ENCODE peak calls at places on chromosome 10, in ten cellular contexts. Y, P, F, R, I, A, W, L, S and H are unnamed samples.

GRCh38 chr10:6178581-6178980 is 24.2 kb upstream of the PFKFB3 start:
- DNase-seq in Y (no peak), P (no peak), F (no peak), R (no peak), I (no peak), A (no peak), W (no peak), L (no peak), S (no peak), H (no peak)

GRCh38 chr10:51389415-51390342 is 309.7 kb downstream of the CSTF2T start:
- DNase-seq in Y (no peak), P (peak), F (peak), R (peak), I (peak), A (peak), W (peak), L (peak), S (peak), H (no peak)

GRCh38 chr10:124928084-124928483 is 13.8 kb upstream of the ZRANB1 start:
- DNase-seq in Y (no peak), P (no peak), F (no peak), R (no peak), I (no peak), A (no peak), W (no peak), L (no peak), S (no peak), H (no peak)

GRCh38 chr10:92567952-92568600 is 5.8 kb downstream of the IDE start:
- DNase-seq in Y (no peak), P (peak), F (no peak), R (peak), I (no peak), A (no peak), W (peak), L (no peak), S (no peak), H (no peak)

GRCh38 chr10:86756511-86757109 is at the start of gene BMPR1A:
- DNase-seq in Y (no peak), P (no peak), F (peak), R (no peak), I (peak), A (peak), W (peak), L (peak), S (no peak), H (no peak)

GRCh38 chr10:88428442-88428841 is 154.7 kb downstream of the RNLS start:
- DNase-seq in Y (no peak), P (peak), F (no peak), R (no peak), I (no peak), A (no peak), W (no peak), L (no peak), S (no peak), H (no peak)

GRCh38 chr10:95789928-95790327 is 34.0 kb downstream of the ENTPD1 start:
- DNase-seq in Y (no peak), P (peak), F (no peak), R (no peak), I (no peak), A (no peak), W (no peak), L (no peak), S (no peak), H (no peak)

GRCh38 chr10:51699145-51699474 is 285 bp downstream of the CSTF2T start:
- DNase-seq in Y (no peak), P (no peak), F (no peak), R (no peak), I (no peak), A (no peak), W (no peak), L (no peak), S (no peak), H (no peak)

DNA sequence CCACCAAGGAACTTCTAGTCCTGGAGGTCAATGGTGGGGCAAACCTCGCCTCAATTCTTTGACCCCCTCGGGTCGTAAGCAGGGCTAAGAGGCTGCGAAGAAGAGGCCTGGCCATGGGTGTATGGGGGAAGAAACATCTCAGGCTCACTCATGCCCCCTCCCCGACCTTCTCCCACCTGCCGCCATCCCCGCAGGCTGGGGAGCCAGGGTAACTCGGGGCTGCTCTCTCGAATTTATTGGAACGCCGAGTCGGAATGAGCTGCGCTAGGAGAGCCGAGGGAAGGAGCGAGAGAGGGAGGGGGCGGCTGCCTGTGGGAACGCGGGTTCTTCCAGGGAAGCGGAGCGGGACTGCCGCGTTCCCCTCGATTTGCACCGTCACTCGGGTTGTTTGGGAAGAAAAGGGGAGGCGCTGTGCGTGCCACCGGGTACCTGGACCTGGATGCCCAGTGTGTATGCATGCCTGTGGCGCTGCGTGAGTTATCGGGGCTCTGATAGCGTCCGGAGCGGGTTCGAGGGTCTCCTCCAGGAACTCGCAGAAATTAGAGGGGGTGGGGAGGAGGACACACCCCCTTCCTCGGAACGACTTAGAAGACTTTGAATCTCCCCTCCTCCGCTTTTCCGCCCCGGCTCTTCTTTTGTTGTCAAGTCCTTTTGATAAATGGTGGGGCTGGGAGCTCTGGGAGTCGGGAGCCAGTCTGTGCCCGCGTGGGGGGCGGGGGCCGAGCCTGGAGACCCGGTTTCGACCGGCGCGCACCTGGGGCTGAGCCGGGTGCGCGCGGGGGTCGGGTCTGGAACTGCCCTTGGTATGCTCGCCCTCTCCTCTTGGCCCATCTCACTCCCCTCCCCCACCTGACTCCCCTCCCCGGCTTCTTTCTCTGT is 1.8 kb upstream of the ZNF503 start:
- DNase-seq in Y (no peak), P (peak), F (peak), R (peak), I (peak), A (peak), W (no peak), L (peak), S (peak), H (no peak)
- H3K4me3 ChIP-seq in Y (peak), P (peak), F (peak), R (no peak), I (peak), A (peak), W (peak), L (peak), S (peak), H (peak)

GRCh38 chr10:11533328-11533781 is 78.1 kb downstream of the USP6NL start:
- DNase-seq in Y (no peak), P (peak), F (no peak), R (no peak), I (no peak), A (no peak), W (peak), L (no peak), S (no peak), H (no peak)
- TF ChIP-seq CTCF in Y (no peak), P (no peak), F (no peak), R (peak), I (peak), A (peak), W (peak), L (no peak), S (peak), H (no peak)

DNA sequence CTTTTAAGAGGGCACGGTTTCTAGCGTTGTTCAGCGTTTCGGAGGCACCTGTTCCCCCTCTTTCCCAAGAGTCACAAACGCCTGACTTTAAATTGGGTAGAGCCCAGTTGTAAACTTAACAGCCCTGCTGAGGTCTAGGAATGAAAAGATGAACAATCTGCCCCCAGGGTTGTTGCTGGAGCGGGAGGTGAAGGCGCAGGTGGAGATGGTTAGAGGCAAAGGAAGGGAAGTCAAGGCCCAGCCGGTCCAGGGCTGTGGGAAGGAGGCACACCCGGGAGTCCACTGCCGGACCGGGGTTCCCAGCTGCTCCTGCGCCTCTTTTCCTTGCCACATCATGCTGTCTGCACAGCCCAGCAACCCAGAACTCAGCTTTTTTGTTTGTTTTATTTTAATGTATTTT is 770 bp downstream of the PRXL2A start:
- DNase-seq in Y (no peak), P (no peak), F (no peak), R (peak), I (no peak), A (peak), W (no peak), L (no peak), S (no peak), H (no peak)
- H3K4me3 ChIP-seq in Y (peak), P (peak), F (peak), R (peak), I (peak), A (peak), W (no peak), L (peak), S (peak), H (peak)

GRCh38 chr10:61786728-61787127 is 114.8 kb upstream of the ARID5B start:
- DNase-seq in Y (no peak), P (no peak), F (no peak), R (peak), I (no peak), A (no peak), W (peak), L (no peak), S (no peak), H (no peak)

GRCh38 chr10:61792097-61792496 is 109.4 kb upstream of the ARID5B start:
- DNase-seq in Y (no peak), P (no peak), F (no peak), R (no peak), I (no peak), A (no peak), W (no peak), L (no peak), S (no peak), H (no peak)

GRCh38 chr10:61787170-61787569 is 114.3 kb upstream of the ARID5B start:
- DNase-seq in Y (no peak), P (no peak), F (no peak), R (no peak), I (no peak), A (no peak), W (no peak), L (no peak), S (no peak), H (no peak)

GRCh38 chr10:61791216-61791615 is 110.3 kb upstream of the ARID5B start:
- DNase-seq in Y (no peak), P (no peak), F (no peak), R (no peak), I (no peak), A (no peak), W (peak), L (no peak), S (no peak), H (no peak)

GRCh38 chr10:61789031-61789430 is 112.5 kb upstream of the ARID5B start:
- DNase-seq in Y (no peak), P (no peak), F (no peak), R (no peak), I (no peak), A (no peak), W (no peak), L (no peak), S (no peak), H (no peak)
- TF ChIP-seq CTCF in Y (no peak), P (no peak), F (no peak), R (no peak), I (no peak), A (no peak), W (no peak), L (no peak), S (no peak), H (no peak)

GRCh38 chr10:118978998-118979350 is 50.5 kb upstream of the NANOS1 start:
- DNase-seq in Y (no peak), P (no peak), F (no peak), R (no peak), I (no peak), A (no peak), W (no peak), L (no peak), S (no peak), H (no peak)

GRCh38 chr10:118979661-118980060 is 49.9 kb upstream of the NANOS1 start:
- DNase-seq in Y (no peak), P (no peak), F (no peak), R (no peak), I (no peak), A (no peak), W (no peak), L (no peak), S (no peak), H (no peak)

GRCh38 chr10:118980870-118981269 is 48.6 kb upstream of the NANOS1 start:
- DNase-seq in Y (no peak), P (no peak), F (no peak), R (no peak), I (no peak), A (no peak), W (no peak), L (no peak), S (no peak), H (no peak)

GRCh38 chr10:118981946-118982345 is 47.6 kb upstream of the NANOS1 start:
- DNase-seq in Y (no peak), P (no peak), F (no peak), R (no peak), I (no peak), A (no peak), W (no peak), L (no peak), S (no peak), H (no peak)

DNA sequence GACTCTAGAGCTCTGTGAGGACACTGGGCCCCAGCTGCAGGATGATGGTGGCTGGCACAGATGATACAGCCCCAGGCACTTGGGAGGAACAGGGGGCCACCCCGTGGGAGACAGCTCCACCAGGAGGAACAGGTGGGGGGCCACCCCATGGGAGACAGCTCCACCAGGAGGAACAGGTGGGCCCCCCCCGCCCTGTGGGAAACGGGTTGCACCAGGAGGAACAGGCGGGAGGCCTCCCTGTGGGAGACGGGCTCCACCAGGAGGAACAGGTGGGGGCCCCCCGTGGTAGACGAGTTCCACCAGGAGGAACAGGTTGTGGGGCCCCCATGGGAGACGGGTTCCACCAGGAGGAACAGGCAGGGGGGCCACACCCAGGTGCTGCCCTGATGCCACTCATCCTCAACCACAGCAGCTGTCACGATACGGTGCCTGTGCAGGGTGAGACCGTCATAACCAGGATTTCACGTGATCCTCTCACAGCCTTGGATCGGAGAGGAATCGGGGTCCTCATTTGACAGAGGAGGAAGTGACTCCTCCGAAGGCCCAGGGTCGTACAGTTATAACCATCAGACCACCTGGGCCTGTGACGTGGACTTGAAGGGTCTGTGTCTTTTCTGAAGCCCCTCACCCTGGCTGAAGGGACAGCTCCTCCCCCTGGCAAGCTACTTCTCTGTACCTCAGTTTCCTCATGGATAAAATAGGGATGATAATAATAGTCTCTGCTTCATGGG is 49.2 kb upstream of the NANOS1 start:
- DNase-seq in Y (no peak), P (no peak), F (no peak), R (no peak), I (no peak), A (no peak), W (no peak), L (no peak), S (no peak), H (no peak)
- H3K4me3 ChIP-seq in Y (no peak), P (no peak), F (no peak), R (no peak), I (no peak), A (no peak), W (no peak), L (no peak), S (no peak), H (no peak)